ENCODE peak calls at places on chromosomes 4 and X, in four cellular contexts. H is BJ, B is MCF 10A, E is fibroblast of pulmonary artery. S is an unnamed sample.

GRCh38 chr4:40918330-40918729 is 168.6 kb downstream of the NSUN7 start:
- DNase-seq in B (peak; percentile 91), E (peak; percentile 93), H (peak; percentile 60), S (no peak)

GRCh38 chr4:41215155-41215554 is 813 bp upstream of the APBB2 start:
- DNase-seq in H (no peak), E (no peak), B (no peak), S (no peak)

GRCh38 chr4:83223781-83224180 is 60.8 kb downstream of the COQ2 start:
- DNase-seq in E (no peak), H (no peak), B (no peak), S (no peak)

GRCh38 chr4:14280567-14280966 is 653.0 kb upstream of the BOD1L1 start:
- DNase-seq in B (no peak), E (no peak), H (no peak), S (no peak)

GRCh38 chrX:98448524-98448923 is 1564.8 kb downstream of the RPA4 start:
- DNase-seq in H (no peak), B (no peak), E (no peak), S (no peak)

GRCh38 chrX:125507119-125507518 is 187.4 kb downstream of the TEX13C start:
- DNase-seq in B (peak; percentile 67), H (no peak), E (peak; percentile 51), S (peak; percentile 6)

GRCh38 chrX:68490644-68491043 is 8.2 kb upstream of the YIPF6 start:
- DNase-seq in H (no peak), E (peak; percentile 39), B (peak; percentile 41), S (no peak)

GRCh38 chr4:105059337-105059736 is 87.3 kb upstream of the TET2 start:
- DNase-seq in B (peak; percentile 45), H (no peak), E (no peak), S (no peak)

GRCh38 chr4:78081541-78081940 is 24.4 kb downstream of the FRAS1 start:
- DNase-seq in B (no peak), H (no peak), E (no peak), S (no peak)

GRCh38 chr4:123469696-123470095 is 73.1 kb downstream of the SPRY1 start:
- DNase-seq in B (no peak), H (no peak), E (no peak), S (no peak)

GRCh38 chr4:81756042-81756441 is 284.3 kb upstream of the RASGEF1B start:
- DNase-seq in E (no peak), H (no peak), B (no peak), S (no peak)

GRCh38 chrX:1507511-1508463 is 29.2 kb downstream of the P2RY8 start:
- DNase-seq in H (no peak), E (no peak), B (no peak), S (no peak)

GRCh38 chr4:86249074-86249473 is 110.8 kb downstream of the MAPK10 start:
- DNase-seq in E (no peak), B (no peak), H (no peak), S (no peak)

GRCh38 chr4:171170671-171171070 is 642.5 kb upstream of the GALNTL6 start:
- DNase-seq in E (no peak), B (no peak), H (no peak), S (no peak)

GRCh38 chr4:144169211-144169610 is 28.7 kb upstream of the GYPA start:
- DNase-seq in B (no peak), H (no peak), E (no peak), S (no peak)

GRCh38 chrX:110286126-110286525 is 31.8 kb downstream of the AMMECR1 start:
- DNase-seq in B (peak; percentile 77), H (peak; percentile 59), E (peak; percentile 85), S (peak; percentile 64)

GRCh38 chr4:61445374-61446063 is 245.4 kb downstream of the ADGRL3 start:
- DNase-seq in E (no peak), H (no peak), B (no peak), S (no peak)

GRCh38 chr4:182339246-182339645 is 96.0 kb downstream of the TENM3 start:
- DNase-seq in B (no peak), E (no peak), H (no peak), S (peak; percentile 25)

GRCh38 chrX:28586291-28586690 is 955 bp upstream of the IL1RAPL1 start:
- DNase-seq in B (no peak), E (peak; percentile 59), H (no peak), S (no peak)

GRCh38 chrX:138748480-138748879 is 37.0 kb upstream of the FGF13 start:
- DNase-seq in B (peak; percentile 41), H (no peak), E (peak; percentile 3), S (no peak)

GRCh38 chrX:112233164-112233563 is 150.6 kb upstream of the TRPC5 start:
- DNase-seq in E (no peak), B (no peak), H (no peak), S (no peak)

GRCh38 chrX:104854188-104854587 is 288.2 kb downstream of the IL1RAPL2 start:
- DNase-seq in H (peak; percentile 5), E (peak; percentile 2), B (peak; percentile 29), S (no peak)

GRCh38 chr4:156983366-156983765 is 11.8 kb upstream of the PDGFC start:
- DNase-seq in H (no peak), B (peak; percentile 48), E (peak; percentile 53), S (no peak)

DNA sequence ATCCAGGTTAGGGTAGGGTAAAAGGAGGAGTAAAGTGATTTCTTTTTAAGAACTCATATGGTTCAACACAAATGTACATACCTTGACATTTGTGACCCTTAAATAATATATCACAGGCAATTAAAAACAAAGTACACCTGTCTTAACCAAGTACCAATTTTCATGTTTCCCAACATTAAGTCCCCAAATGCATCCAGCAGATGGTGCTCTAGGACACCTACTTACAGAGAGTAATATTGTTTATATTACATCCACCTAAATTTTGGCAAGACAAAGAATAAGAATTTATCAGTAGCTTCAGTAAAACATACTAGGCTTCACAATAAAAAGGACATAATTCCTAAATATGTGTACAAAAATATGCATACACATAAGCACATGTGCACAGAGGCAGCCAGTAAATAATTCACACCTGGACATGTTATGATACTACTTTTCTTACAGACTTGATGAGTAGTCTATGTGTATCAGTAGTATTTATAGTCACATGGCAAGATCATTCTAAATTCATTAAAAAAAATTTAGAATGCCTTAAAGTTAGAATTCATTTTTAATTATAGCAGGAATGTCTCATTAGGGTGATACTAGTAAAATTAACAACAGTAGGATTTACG is 219.7 kb downstream of the DCLK2 start:
- DNase-seq in B (peak; percentile 69), E (peak; percentile 86), H (no peak), S (no peak)
- TF ChIP-seq CTCF in B (peak; percentile 60), E (peak; percentile 76), H (peak; percentile 69), S (peak; percentile 79)

GRCh38 chr4:150799207-150799606 is 215.9 kb downstream of the LRBA start:
- DNase-seq in H (no peak), B (no peak), E (no peak), S (no peak)
- TF ChIP-seq CTCF in H (no peak), B (no peak), E (peak; percentile 24), S (peak; percentile 42)

GRCh38 chr4:113495790-113496189 is 265.7 kb downstream of the CAMK2D start:
- DNase-seq in E (no peak), H (no peak), B (no peak), S (no peak)
- TF ChIP-seq CTCF in E (no peak), H (no peak), B (no peak), S (no peak)

DNA sequence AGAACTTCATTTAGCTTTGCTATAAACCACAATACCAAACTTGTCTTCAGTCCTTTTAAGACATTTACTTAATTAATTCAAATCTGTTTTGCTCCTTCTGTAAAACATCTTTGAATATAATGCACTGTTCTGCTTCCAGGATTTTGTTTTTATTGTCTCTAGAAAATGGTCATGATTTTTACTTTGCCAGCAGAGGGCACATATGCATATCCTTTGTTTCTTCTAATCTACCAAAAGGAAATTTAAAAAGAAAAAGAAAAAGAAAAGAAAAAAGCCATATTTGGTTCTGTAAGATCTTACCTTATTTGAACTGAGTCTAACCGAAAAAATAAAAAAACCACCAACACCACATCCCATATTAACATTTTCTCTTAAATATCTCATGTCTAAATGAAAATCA is 101.9 kb upstream of the CCSER1 start:
- DNase-seq in H (no peak), E (peak; percentile 16), B (peak; percentile 20), S (peak; percentile 4)
- TF ChIP-seq CTCF in H (no peak), E (peak; percentile 32), B (peak; percentile 14), S (peak; percentile 53)

GRCh38 chrX:63466690-63467089 is 115.6 kb upstream of the SPIN4 start:
- DNase-seq in B (peak; percentile 20), E (peak; percentile 1), H (no peak), S (no peak)
- TF ChIP-seq CTCF in B (no peak), E (no peak), H (peak; percentile 4), S (peak; percentile 24)

GRCh38 chr4:10666616-10667015 is 18.0 kb downstream of the CLNK start:
- DNase-seq in E (no peak), B (no peak), H (no peak), S (no peak)
- TF ChIP-seq CTCF in E (no peak), B (no peak), H (no peak), S (no peak)

GRCh38 chrX:16212436-16212835 is 45.2 kb downstream of the MAGEB17 start:
- DNase-seq in B (peak; percentile 25), H (no peak), E (peak; percentile 37), S (no peak)
- TF ChIP-seq CTCF in B (peak; percentile 34), H (peak; percentile 29), E (peak; percentile 40), S (peak; percentile 49)

GRCh38 chr4:56619816-56620215 is 61.3 kb downstream of the HOPX start:
- DNase-seq in H (no peak), B (no peak), E (no peak), S (no peak)

GRCh38 chr4:56622176-56622575 is 58.9 kb downstream of the HOPX start:
- DNase-seq in H (peak; percentile 0), B (peak; percentile 77), E (no peak), S (no peak)

GRCh38 chr4:56613101-56613862 is 67.8 kb downstream of the HOPX start:
- DNase-seq in B (peak; percentile 53), E (peak; percentile 63), H (no peak), S (peak; percentile 98)

GRCh38 chr4:56618734-56619133 is 62.4 kb downstream of the HOPX start:
- DNase-seq in B (no peak), H (no peak), E (no peak), S (no peak)

GRCh38 chr4:56619160-56619559 is 61.9 kb downstream of the HOPX start:
- DNase-seq in H (no peak), E (peak; percentile 30), B (peak; percentile 47), S (no peak)
- TF ChIP-seq CTCF in H (no peak), E (peak; percentile 5), B (no peak), S (peak; percentile 26)

GRCh38 chrX:44244008-44244407 is 99.5 kb downstream of the EFHC2 start:
- DNase-seq in B (peak; percentile 43), E (peak; percentile 50), H (no peak), S (no peak)
- TF ChIP-seq CTCF in B (peak; percentile 61), E (peak; percentile 54), H (peak; percentile 41), S (peak; percentile 60)